ENCODE peak calls at places on chromosomes 7 and 10, in six cellular contexts. A, D, I, J, B and T are unnamed samples. For H3K4me1, the result is how much of the 10 kb centered on the place peaks cover.

GRCh38 chr7:74053589-74054186 is 25.7 kb downstream of the ELN start:
- DNase-seq in D (no peak), I (no peak), B (no peak), J (no peak), A (no peak), T (no peak)

GRCh38 chr7:151110941-151111645 is 24.8 kb downstream of the AGAP3 start:
- DNase-seq in A (peak), I (peak), D (peak), J (peak), B (peak), T (peak)

GRCh38 chr7:63080406-63080805 is 918.2 kb upstream of the ZNF722 start:
- DNase-seq in B (no peak), J (no peak), D (no peak), I (no peak), A (no peak), T (no peak)

GRCh38 chr7:63040966-63041610 is 957.6 kb upstream of the ZNF722 start:
- DNase-seq in A (no peak), J (no peak), D (no peak), B (no peak), I (no peak), T (no peak)

GRCh38 chr10:89163265-89163995 is 43.7 kb downstream of the CH25H start:
- DNase-seq in A (no peak), I (no peak), B (no peak), J (no peak), D (no peak), T (no peak)

GRCh38 chr7:151126500-151127137 is 40.3 kb downstream of the AGAP3 start:
- DNase-seq in I (peak), A (no peak), J (no peak), D (no peak), B (no peak), T (no peak)

GRCh38 chr7:1975581-1975980 is 257.2 kb downstream of the MAD1L1 start:
- DNase-seq in D (no peak), J (no peak), B (no peak), I (no peak), A (no peak), T (no peak)

GRCh38 chr10:79211616-79212015 is 135.7 kb upstream of the PPIF start:
- DNase-seq in J (no peak), D (no peak), A (no peak), I (no peak), B (no peak), T (no peak)

GRCh38 chr7:91463330-91463729 is 199.1 kb downstream of the FZD1 start:
- DNase-seq in D (no peak), A (no peak), I (no peak), B (no peak), J (no peak), T (no peak)

GRCh38 chr10:111128331-111129167 is 51.7 kb downstream of the ADRA2A start:
- DNase-seq in A (no peak), D (no peak), I (peak), J (peak), B (peak), T (peak)

GRCh38 chr7:151275813-151276577 is 27.5 kb upstream of the SMARCD3 start:
- DNase-seq in D (no peak), I (peak), A (no peak), J (no peak), B (no peak), T (no peak)

GRCh38 chr10:113169853-113170455 is 219.9 kb downstream of the TCF7L2 start:
- DNase-seq in J (no peak), A (no peak), I (no peak), D (no peak), B (no peak), T (no peak)

GRCh38 chr7:86768967-86769760 is 125.5 kb downstream of the GRM3 start:
- DNase-seq in A (no peak), B (no peak), I (peak), D (no peak), J (no peak), T (no peak)

GRCh38 chr10:71512794-71513379 is 116.2 kb downstream of the CDH23 start:
- DNase-seq in B (no peak), I (no peak), A (no peak), J (no peak), D (no peak), T (no peak)

GRCh38 chr10:31358688-31359330 is 39.8 kb downstream of the ZEB1 start:
- DNase-seq in B (no peak), D (no peak), I (no peak), J (no peak), A (no peak), T (peak)

GRCh38 chr7:105304040-105304895 is 84.5 kb downstream of the SRPK2 start:
- DNase-seq in A (no peak), B (peak), J (no peak), D (no peak), I (peak), T (peak)
- H3K9ac ChIP-seq in A (no peak), B (peak), J (no peak), D (no peak), I (no peak), T (no peak)

GRCh38 chr10:119425102-119425880 is 117.2 kb downstream of the RGS10 start:
- DNase-seq in I (no peak), B (no peak), A (no peak), D (no peak), J (no peak), T (no peak)

GRCh38 chr10:119427263-119427864 is 115.2 kb downstream of the RGS10 start:
- DNase-seq in A (no peak), B (no peak), D (no peak), J (no peak), I (no peak), T (no peak)

GRCh38 chr10:119424591-119424975 is 117.9 kb downstream of the RGS10 start:
- DNase-seq in B (no peak), D (no peak), J (no peak), I (no peak), A (no peak), T (no peak)

GRCh38 chr10:119426699-119427098 is 115.8 kb downstream of the RGS10 start:
- DNase-seq in A (no peak), I (no peak), D (no peak), B (no peak), J (no peak), T (no peak)

DNA sequence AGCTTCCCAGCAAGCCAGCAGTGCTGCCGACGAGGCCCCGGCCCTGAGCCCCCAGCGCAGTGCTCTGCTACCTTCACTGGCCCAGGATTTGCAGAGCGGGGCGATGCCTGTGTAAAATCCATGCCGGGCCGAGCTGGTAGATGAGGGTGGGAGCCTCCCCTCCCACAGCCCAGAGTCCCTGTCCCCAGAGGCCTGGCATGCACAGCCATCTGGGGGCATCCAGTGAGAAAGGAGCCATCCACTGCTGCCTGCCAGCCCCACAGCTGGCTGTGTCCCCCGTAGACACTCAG is 116.7 kb downstream of the RGS10 start:
- DNase-seq in D (no peak), B (no peak), I (no peak), J (no peak), A (no peak), T (no peak)
- H3K4me1 ChIP-seq in D (under half), B (under half), I (under half), J (under half), A (under half), T (under half)

DNA sequence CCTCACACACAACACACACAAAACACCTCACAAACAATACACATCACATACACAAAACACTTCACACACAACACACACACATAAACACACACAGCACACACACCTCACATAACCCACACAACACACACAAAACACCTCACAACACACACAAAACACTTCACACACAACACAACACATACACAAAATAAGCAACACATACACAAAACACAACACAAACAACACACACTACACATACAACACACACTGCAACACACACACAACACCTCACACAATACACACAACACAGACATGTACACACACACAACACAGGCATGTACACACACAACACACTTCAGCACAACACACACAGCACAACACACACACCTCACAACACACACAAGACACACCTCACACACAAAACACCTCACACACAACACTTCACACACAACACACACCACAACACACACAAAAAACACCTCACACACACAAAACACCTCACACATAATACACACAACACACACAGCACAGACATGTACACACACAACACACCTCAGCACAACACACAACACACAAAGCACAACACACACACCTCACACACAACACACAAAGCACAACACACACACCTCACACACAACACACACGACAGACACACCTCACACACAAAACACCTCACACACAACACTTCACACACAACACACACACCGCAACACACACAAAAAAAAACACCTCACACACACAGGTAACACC is 107.5 kb downstream of the TNS3 start:
- DNase-seq in D (no peak), B (peak), I (no peak), J (no peak), A (no peak), T (peak)
- H3K23ac ChIP-seq in D (no peak), B (no peak), I (no peak), J (no peak), A (no peak), T (peak)

GRCh38 chr10:1461016-1461415 is 276.3 kb downstream of the ADARB2 start:
- DNase-seq in A (no peak), D (no peak), B (no peak), J (no peak), I (no peak), T (no peak)

GRCh38 chr10:1462521-1462920 is 274.8 kb downstream of the ADARB2 start:
- DNase-seq in B (no peak), A (no peak), J (no peak), D (no peak), I (no peak), T (no peak)

GRCh38 chr10:1462994-1463633 is 274.2 kb downstream of the ADARB2 start:
- DNase-seq in D (no peak), I (no peak), A (no peak), B (no peak), J (no peak), T (no peak)

GRCh38 chr10:1464866-1465265 is 272.5 kb downstream of the ADARB2 start:
- DNase-seq in I (no peak), A (no peak), B (no peak), J (no peak), D (no peak), T (no peak)

DNA sequence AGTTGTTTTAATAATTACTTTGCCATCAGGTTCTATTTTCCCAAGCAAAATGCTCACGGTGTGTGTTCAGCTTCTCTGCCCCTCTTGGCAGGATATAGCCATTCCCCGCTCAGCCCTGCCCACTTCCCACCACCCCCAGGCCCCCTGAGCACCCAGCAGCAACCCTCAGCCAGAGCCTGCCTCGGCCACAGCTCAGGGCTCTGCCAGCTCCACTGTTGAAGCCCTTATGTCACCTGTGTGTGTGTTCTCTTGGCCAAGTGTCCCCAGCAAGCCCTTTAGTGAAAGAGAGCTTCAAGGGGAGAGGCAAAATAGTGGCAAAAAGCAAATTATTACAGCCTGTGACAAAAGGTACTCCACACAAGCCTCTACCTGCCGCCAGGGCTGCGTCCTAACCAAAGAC is 275.3 kb downstream of the ADARB2 start:
- DNase-seq in A (no peak), J (no peak), B (no peak), D (no peak), I (no peak), T (no peak)
- H3K9ac ChIP-seq in A (no peak), J (no peak), B (no peak), D (no peak), I (no peak), T (no peak)